ENCODE peak calls at places on chromosomes 1 and 21, in nine cellular contexts. N is HuH-7.5; H is epithelial cell of esophagus; K is lung; I is chondrocyte; D is fibroblast of pulmonary artery; F is activated CD4-positive, alpha-beta T cell treated with anti-CD3 and anti-CD28 coated beads, Interleukin-2, amount 10 ng/mL, durations not matched to agents 7 days and 5 days; C is AG04450; T is NCI-H2081. W is an unnamed sample.

GRCh38 chr1:995665-996633 is 3.9 kb downstream of the HES4 start:
- DNase-seq in I (no peak), H (peak), D (no peak), T (no peak), N (peak), C (no peak), K (no peak), F (no peak), W (peak)

GRCh38 chr1:160204526-160205241 is 500 bp upstream of the PEA15 start:
- DNase-seq in I (no peak), F (no peak), N (no peak), D (no peak), T (no peak), H (no peak), K (peak), C (no peak), W (no peak)

GRCh38 chr1:72936151-72936740 is 653.9 kb upstream of the NEGR1 start:
- DNase-seq in D (peak), H (no peak), F (no peak), I (no peak), N (no peak), T (no peak), C (no peak), K (no peak), W (no peak)

GRCh38 chr1:180168786-180169640 is 14.3 kb downstream of the QSOX1 start:
- DNase-seq in K (peak), I (no peak), T (peak), N (peak), F (peak), C (no peak), D (peak), H (peak), W (peak)

GRCh38 chr1:29743264-29743663 is 506.9 kb downstream of the PTPRU start:
- DNase-seq in H (no peak), N (no peak), F (no peak), K (no peak), C (no peak), I (no peak), D (no peak), T (no peak), W (no peak)

GRCh38 chr1:42586016-42586415 is 72.2 kb upstream of the PPIH start:
- DNase-seq in K (no peak), C (no peak), T (no peak), F (no peak), N (no peak), D (no peak), H (no peak), I (no peak), W (no peak)

GRCh38 chr1:155179107-155180031 is 5.7 kb downstream of the TRIM46 start:
- DNase-seq in C (no peak), F (no peak), N (peak), I (peak), T (no peak), K (no peak), H (no peak), D (no peak), W (no peak)

GRCh38 chr1:62362952-62363325 is 43.7 kb upstream of the KANK4 start:
- DNase-seq in T (no peak), C (no peak), K (no peak), I (no peak), F (no peak), N (no peak), D (no peak), H (no peak), W (no peak)

GRCh38 chr1:200838676-200839445 is 33.9 kb upstream of the GPR25 start:
- DNase-seq in K (no peak), N (no peak), T (no peak), F (no peak), I (no peak), D (peak), C (no peak), H (peak), W (no peak)

GRCh38 chr21:36976882-36977651 is 10.6 kb upstream of the HLCS start:
- DNase-seq in F (peak), D (peak), T (peak), C (peak), I (no peak), H (peak), K (peak), N (no peak), W (peak)

GRCh38 chr1:190560161-190560681 is 82.6 kb upstream of the BRINP3 start:
- DNase-seq in C (no peak), T (no peak), F (no peak), I (no peak), N (no peak), K (no peak), D (no peak), H (no peak), W (no peak)

GRCh38 chr1:244444854-244445253 is 6.9 kb downstream of the ADSS2 start:
- DNase-seq in C (no peak), F (no peak), K (no peak), H (peak), T (no peak), D (peak), N (no peak), I (no peak), W (peak)

GRCh38 chr1:15702722-15703550 is 18.8 kb downstream of the PLEKHM2 start:
- DNase-seq in K (no peak), T (no peak), N (no peak), D (peak), I (no peak), C (no peak), F (no peak), H (peak), W (peak)

GRCh38 chr1:92210701-92211100 is 7.0 kb upstream of the C1orf146 start:
- DNase-seq in T (no peak), I (no peak), C (no peak), D (peak), H (peak), F (no peak), N (no peak), K (no peak), W (no peak)

GRCh38 chr1:30191154-30191702 is 532.2 kb downstream of the MATN1 start:
- DNase-seq in C (no peak), I (no peak), F (peak), D (peak), T (no peak), N (no peak), H (peak), K (peak), W (peak)

GRCh38 chr1:26530898-26531598 is 1.5 kb downstream of the RPS6KA1 start:
- DNase-seq in H (peak), D (peak), C (no peak), T (peak), I (no peak), K (peak), N (peak), F (no peak), W (peak)

GRCh38 chr21:32562426-32562825 is 22.9 kb downstream of the TCP10L start:
- DNase-seq in K (no peak), C (no peak), I (no peak), D (peak), T (no peak), F (peak), H (peak), N (no peak), W (no peak)

GRCh38 chr1:216332462-216332861 is 90.8 kb downstream of the USH2A start:
- DNase-seq in T (no peak), H (no peak), K (no peak), N (no peak), I (no peak), C (no peak), F (no peak), D (no peak), W (no peak)

GRCh38 chr1:212979340-212980122 is 29.2 kb downstream of the VASH2 start:
- DNase-seq in C (no peak), H (no peak), N (no peak), I (no peak), D (no peak), F (no peak), K (no peak), T (no peak), W (no peak)

GRCh38 chr1:11429935-11430334 is 49.0 kb upstream of the DISP3 start:
- DNase-seq in H (no peak), T (no peak), D (no peak), F (no peak), K (no peak), C (no peak), I (no peak), N (no peak), W (no peak)

GRCh38 chr1:226526801-226527595 is 21.6 kb upstream of the STUM start:
- DNase-seq in H (peak), D (peak), I (no peak), T (no peak), K (no peak), C (no peak), F (no peak), N (no peak), W (peak)

GRCh38 chr1:159756397-159756796 is 24.4 kb upstream of the DUSP23 start:
- DNase-seq in C (no peak), K (no peak), F (no peak), T (no peak), D (peak), I (no peak), N (no peak), H (no peak), W (no peak)

GRCh38 chr1:109198745-109199144 is 15.0 kb upstream of the SARS1 start:
- DNase-seq in N (no peak), H (peak), D (peak), F (no peak), T (no peak), C (no peak), I (no peak), K (no peak), W (no peak)

GRCh38 chr21:41678016-41678935 is 88.6 kb downstream of the RIPK4 start:
- DNase-seq in F (no peak), K (peak), I (peak), D (no peak), H (peak), C (no peak), N (peak), T (peak), W (no peak)

GRCh38 chr1:205111354-205111753 is 10.4 kb downstream of the RBBP5 start:
- DNase-seq in T (no peak), K (no peak), F (no peak), I (no peak), C (no peak), D (no peak), N (no peak), H (no peak), W (no peak)

GRCh38 chr1:165116732-165117131 is 239.8 kb downstream of the LMX1A start:
- DNase-seq in N (no peak), H (peak), K (no peak), I (no peak), T (no peak), D (peak), F (no peak), C (no peak), W (no peak)

GRCh38 chr1:63662056-63662836 is 69.0 kb downstream of the PGM1 start:
- DNase-seq in H (peak), D (peak), T (no peak), N (no peak), C (no peak), I (no peak), K (no peak), F (no peak), W (no peak)

GRCh38 chr1:236753554-236753953 is 41.5 kb upstream of the MTR start:
- DNase-seq in H (peak), I (no peak), D (peak), F (no peak), N (peak), T (peak), C (no peak), K (no peak), W (peak)

GRCh38 chr1:5742032-5742431 is 250.2 kb downstream of the NPHP4 start:
- DNase-seq in I (peak), H (no peak), T (no peak), N (no peak), K (no peak), D (no peak), C (no peak), F (no peak), W (no peak)

GRCh38 chr1:100969336-100969735 is 56.2 kb downstream of the DPH5 start:
- DNase-seq in H (no peak), T (no peak), C (no peak), D (no peak), I (no peak), F (no peak), N (no peak), K (no peak), W (no peak)

GRCh38 chr1:153773004-153773921 is 1.9 kb upstream of the SLC27A3 start:
- DNase-seq in H (no peak), C (no peak), T (no peak), N (no peak), F (no peak), I (peak), D (peak), K (peak), W (no peak)